ENCODE peak calls at places on chromosomes 11 and 22, in seven cellular contexts. Y is naive B cell, B is MG63, V is progenitor cell of endocrine pancreas, K is transverse colon, Z is iris pigment epithelial cell, X is tibial nerve. J is an unnamed sample.

GRCh38 chr11:86151188-86152005 is 82.5 kb upstream of the PICALM start:
- DNase-seq in V (no peak), B (peak), X (peak), K (no peak), Y (no peak), Z (peak), J (no peak)

GRCh38 chr22:48885271-48885918 is 942.3 kb downstream of the BRD1 start:
- DNase-seq in B (no peak), Z (no peak), V (no peak), K (no peak), Y (no peak), X (no peak), J (no peak)

GRCh38 chr11:8833568-8834275 is 77.3 kb upstream of the AKIP1 start:
- DNase-seq in K (no peak), Y (no peak), X (no peak), V (no peak), B (no peak), Z (peak), J (no peak)

GRCh38 chr11:47327025-47327424 is 25.5 kb downstream of the MYBPC3 start:
- DNase-seq in Y (no peak), Z (no peak), B (no peak), X (no peak), K (no peak), V (no peak), J (no peak)

GRCh38 chr11:18379201-18379600 is 15.2 kb upstream of the LDHA start:
- DNase-seq in V (no peak), X (no peak), K (no peak), B (no peak), Y (no peak), Z (no peak), J (no peak)

GRCh38 chr22:33578752-33579151 is 341.5 kb downstream of the LARGE1 start:
- DNase-seq in Z (no peak), B (no peak), V (no peak), Y (no peak), X (no peak), K (no peak), J (no peak)

GRCh38 chr11:121133046-121133445 is 32.0 kb downstream of the TECTA start:
- DNase-seq in K (no peak), X (no peak), Z (no peak), B (no peak), Y (no peak), V (no peak), J (no peak)

GRCh38 chr11:77559686-77560425 is 29.9 kb upstream of the AQP11 start:
- DNase-seq in Y (no peak), X (no peak), B (peak), Z (peak), K (no peak), V (no peak), J (no peak)

GRCh38 chr22:35217541-35217940 is 39.8 kb upstream of the HMGXB4 start:
- DNase-seq in B (no peak), Y (no peak), K (no peak), X (no peak), Z (no peak), V (no peak), J (no peak)

GRCh38 chr22:50079689-50080465 is 5.3 kb downstream of the MLC1 start:
- DNase-seq in K (no peak), X (no peak), Y (no peak), V (no peak), Z (no peak), B (no peak), J (no peak)

GRCh38 chr22:37904572-37905533 is 1.2 kb upstream of the MICALL1 start:
- DNase-seq in Z (peak), X (peak), K (peak), Y (no peak), V (no peak), B (peak), J (peak)

GRCh38 chr11:68933605-68934320 is 30.1 kb downstream of the IGHMBP2 start:
- DNase-seq in B (no peak), V (no peak), X (no peak), K (no peak), Y (no peak), Z (no peak), J (no peak)

GRCh38 chr11:115462757-115463156 is 41.5 kb downstream of the CADM1 start:
- DNase-seq in Y (no peak), X (no peak), B (no peak), Z (no peak), K (no peak), V (no peak), J (no peak)

GRCh38 chr11:2302844-2303626 is 1.2 kb downstream of the TSPAN32 start:
- DNase-seq in K (no peak), Y (no peak), Z (no peak), X (no peak), V (no peak), B (peak), J (peak)

GRCh38 chr22:38167988-38168407 is 13.6 kb downstream of the PLA2G6 start:
- DNase-seq in X (no peak), Y (no peak), B (no peak), K (no peak), V (no peak), Z (no peak), J (no peak)